ENCODE peak calls at places on chromosomes 6 and 20, in nine cellular contexts. P, W, R, G, A, Q, U, T and L are unnamed samples. For H3K27me3, the result is how much of the 10 kb centered on the place peaks cover.

GRCh38 chr20:60200305-60200918 is 242.2 kb downstream of the CDH26 start:
- DNase-seq in U (no peak), Q (no peak), W (no peak), P (no peak), T (no peak), G (no peak), R (no peak), A (no peak), L (no peak)

GRCh38 chr20:37405351-37405897 is 59.5 kb downstream of the SRC start:
- DNase-seq in R (no peak), Q (no peak), U (no peak), T (no peak), A (no peak), P (no peak), G (no peak), W (no peak), L (no peak)

GRCh38 chr6:81767163-81768000 is 14.9 kb upstream of the TENT5A start:
- DNase-seq in P (no peak), Q (no peak), R (no peak), A (no peak), W (no peak), G (peak), T (peak), U (no peak), L (no peak)

GRCh38 chr20:32672982-32673727 is 586 bp downstream of the C20orf203 start:
- DNase-seq in W (no peak), P (no peak), R (no peak), T (no peak), Q (no peak), G (no peak), A (peak), U (no peak), L (peak)

GRCh38 chr6:29887819-29888581 is 54.3 kb upstream of the HLA-A start:
- DNase-seq in U (peak), Q (peak), G (peak), W (no peak), P (peak), T (no peak), A (no peak), R (peak), L (peak)

GRCh38 chr6:42009844-42010184 is 40.5 kb upstream of the TAF8 start:
- DNase-seq in W (no peak), U (no peak), R (no peak), P (no peak), Q (no peak), T (no peak), A (no peak), G (no peak), L (no peak)

GRCh38 chr20:22866757-22867425 is 168.2 kb upstream of the SSTR4 start:
- DNase-seq in R (no peak), W (no peak), U (no peak), T (no peak), P (no peak), G (no peak), A (no peak), Q (no peak), L (no peak)

GRCh38 chr6:12298995-12299394 is 8.8 kb downstream of the EDN1 start:
- DNase-seq in W (no peak), R (no peak), T (no peak), G (no peak), U (no peak), P (no peak), A (no peak), Q (no peak), L (no peak)

GRCh38 chr6:91506509-91506908 is 919.6 kb upstream of the MAP3K7 start:
- DNase-seq in G (no peak), T (peak), Q (no peak), U (no peak), R (no peak), P (no peak), W (no peak), A (no peak), L (no peak)

GRCh38 chr6:20906938-20907337 is 372.7 kb downstream of the CDKAL1 start:
- DNase-seq in T (no peak), W (peak), G (peak), R (no peak), A (no peak), U (no peak), P (no peak), Q (no peak), L (no peak)

GRCh38 chr20:32972181-32973076 is 31.8 kb downstream of the SUN5 start:
- DNase-seq in R (no peak), Q (no peak), W (no peak), T (no peak), G (no peak), A (peak), U (no peak), P (no peak), L (peak)

GRCh38 chr20:14449323-14449722 is 111.9 kb upstream of the FLRT3 start:
- DNase-seq in A (no peak), T (no peak), P (no peak), R (no peak), W (no peak), G (peak), U (no peak), Q (no peak), L (no peak)

GRCh38 chr6:170210651-170211403 is 80.1 kb downstream of the DLL1 start:
- DNase-seq in P (no peak), Q (no peak), R (peak), G (no peak), A (no peak), W (no peak), U (no peak), T (no peak), L (no peak)

GRCh38 chr20:22921595-22922421 is 113.3 kb upstream of the SSTR4 start:
- DNase-seq in T (no peak), A (no peak), R (no peak), U (no peak), W (no peak), G (peak), P (no peak), Q (no peak), L (no peak)

GRCh38 chr6:18328549-18328922 is 58.6 kb upstream of the RNF144B start:
- DNase-seq in W (no peak), P (no peak), A (no peak), T (no peak), U (no peak), G (no peak), R (no peak), Q (no peak), L (no peak)

GRCh38 chr6:25413506-25413905 is 134.3 kb downstream of the CARMIL1 start:
- DNase-seq in T (no peak), U (no peak), G (no peak), R (no peak), P (no peak), Q (no peak), W (no peak), A (no peak), L (no peak)

GRCh38 chr6:90495216-90495817 is 91.6 kb downstream of the MAP3K7 start:
- DNase-seq in R (no peak), G (no peak), T (no peak), P (no peak), Q (no peak), U (no peak), A (no peak), W (no peak), L (no peak)

GRCh38 chr6:17831135-17831534 is 124.4 kb upstream of the NUP153 start:
- DNase-seq in R (no peak), W (no peak), U (no peak), A (no peak), P (no peak), Q (no peak), G (peak), T (no peak), L (no peak)

GRCh38 chr6:10977231-10977968 is 66.7 kb downstream of the ELOVL2 start:
- DNase-seq in U (no peak), A (no peak), P (no peak), Q (no peak), W (no peak), T (no peak), R (no peak), G (no peak), L (no peak)

GRCh38 chr6:134373282-134373922 is 55.5 kb upstream of the SGK1 start:
- DNase-seq in U (no peak), W (peak), R (peak), A (peak), T (no peak), G (peak), P (no peak), Q (peak), L (peak)

GRCh38 chr6:101402618-101403002 is 9.1 kb downstream of the GRIK2 start:
- DNase-seq in T (no peak), A (no peak), U (no peak), W (no peak), P (no peak), Q (no peak), R (no peak), G (no peak), L (no peak)

GRCh38 chr6:36642913-36643817 is 35.3 kb upstream of the CDKN1A start:
- DNase-seq in G (peak), R (peak), P (peak), U (peak), T (peak), W (peak), Q (peak), A (no peak), L (no peak)

GRCh38 chr6:13194852-13195251 is 133.5 kb downstream of the TBC1D7 start:
- DNase-seq in R (peak), W (peak), Q (peak), P (no peak), G (peak), A (peak), T (peak), U (peak), L (peak)

GRCh38 chr6:47097092-47097945 is 55.2 kb upstream of the ADGRF1 start:
- DNase-seq in Q (peak), W (peak), R (peak), T (peak), U (peak), G (peak), P (no peak), A (peak), L (peak)

GRCh38 chr6:47352966-47353365 is 43.3 kb upstream of the TNFRSF21 start:
- DNase-seq in R (no peak), W (no peak), T (no peak), G (no peak), A (no peak), Q (no peak), U (no peak), P (no peak), L (no peak)

GRCh38 chr6:105620878-105621277 is 218.0 kb upstream of the PREP start:
- DNase-seq in R (no peak), Q (no peak), G (peak), U (no peak), P (no peak), T (no peak), A (no peak), W (no peak), L (no peak)

GRCh38 chr6:141088171-141088570 is 1044.6 kb upstream of the GJE1 start:
- DNase-seq in P (no peak), Q (no peak), R (no peak), G (no peak), A (no peak), T (no peak), U (no peak), W (no peak), L (no peak)

GRCh38 chr6:13924146-13924948 is 405 bp upstream of the RNF182 start:
- DNase-seq in Q (peak), W (no peak), T (no peak), U (no peak), R (peak), P (no peak), G (peak), A (peak), L (peak)

GRCh38 chr20:4352348-4352747 is 337.0 kb upstream of the RNF24 start:
- DNase-seq in U (no peak), R (no peak), Q (no peak), P (no peak), T (no peak), G (no peak), A (no peak), W (no peak), L (no peak)

GRCh38 chr6:27474172-27474465 is 1.2 kb upstream of the ZNF184 start:
- DNase-seq in T (no peak), P (no peak), Q (peak), A (no peak), U (no peak), G (no peak), W (no peak), R (no peak), L (no peak)

GRCh38 chr6:27470023-27470422 is 2.9 kb downstream of the ZNF184 start:
- DNase-seq in P (no peak), W (no peak), Q (no peak), R (no peak), G (no peak), A (no peak), T (no peak), U (no peak), L (no peak)

GRCh38 chr6:27472617-27473400 is at the start of gene ZNF184:
- DNase-seq in G (peak), R (peak), P (peak), T (peak), Q (peak), U (peak), A (peak), W (peak), L (peak)

GRCh38 chr6:27471365-27472115 is 1.4 kb downstream of the ZNF184 start:
- DNase-seq in U (no peak), G (no peak), P (no peak), A (no peak), R (no peak), T (no peak), Q (no peak), W (no peak), L (no peak)

DNA sequence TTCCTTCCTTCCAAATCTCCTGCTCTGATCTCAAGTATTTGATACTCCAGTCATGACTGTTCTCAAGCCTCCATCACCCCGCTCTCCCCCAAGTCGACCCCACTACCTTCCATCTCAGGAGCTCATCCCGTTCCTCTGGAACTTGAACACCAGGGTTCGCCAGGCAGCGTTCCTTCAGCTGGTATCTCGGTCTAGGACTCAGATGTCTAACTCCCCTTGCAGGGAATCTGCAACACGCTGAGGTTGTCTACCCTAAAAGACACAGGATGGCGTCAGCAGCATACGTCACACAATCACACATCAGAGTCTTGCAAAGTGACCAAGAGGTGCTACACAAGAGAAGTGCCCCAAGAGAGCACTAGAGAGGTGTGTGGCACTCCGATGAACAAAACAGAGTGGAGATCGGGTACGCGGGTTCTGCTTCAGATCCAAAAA is 706 bp downstream of the ZNF184 start:
- DNase-seq in Q (peak), W (peak), G (peak), U (peak), P (no peak), T (peak), R (peak), A (peak), L (no peak)
- TF ChIP-seq CTCF in Q (no peak), W (no peak), G (no peak), U (no peak), P (no peak), T (no peak), R (no peak), A (no peak), L (no peak)

GRCh38 chr20:57037689-57038088 is 228.8 kb downstream of the BMP7 start:
- DNase-seq in T (no peak), R (no peak), G (no peak), W (no peak), U (no peak), A (no peak), P (no peak), Q (no peak), L (no peak)
- H3K4me3 ChIP-seq in T (no peak), R (no peak), G (no peak), W (no peak), U (no peak), A (no peak), P (no peak), Q (no peak), L (no peak)

DNA sequence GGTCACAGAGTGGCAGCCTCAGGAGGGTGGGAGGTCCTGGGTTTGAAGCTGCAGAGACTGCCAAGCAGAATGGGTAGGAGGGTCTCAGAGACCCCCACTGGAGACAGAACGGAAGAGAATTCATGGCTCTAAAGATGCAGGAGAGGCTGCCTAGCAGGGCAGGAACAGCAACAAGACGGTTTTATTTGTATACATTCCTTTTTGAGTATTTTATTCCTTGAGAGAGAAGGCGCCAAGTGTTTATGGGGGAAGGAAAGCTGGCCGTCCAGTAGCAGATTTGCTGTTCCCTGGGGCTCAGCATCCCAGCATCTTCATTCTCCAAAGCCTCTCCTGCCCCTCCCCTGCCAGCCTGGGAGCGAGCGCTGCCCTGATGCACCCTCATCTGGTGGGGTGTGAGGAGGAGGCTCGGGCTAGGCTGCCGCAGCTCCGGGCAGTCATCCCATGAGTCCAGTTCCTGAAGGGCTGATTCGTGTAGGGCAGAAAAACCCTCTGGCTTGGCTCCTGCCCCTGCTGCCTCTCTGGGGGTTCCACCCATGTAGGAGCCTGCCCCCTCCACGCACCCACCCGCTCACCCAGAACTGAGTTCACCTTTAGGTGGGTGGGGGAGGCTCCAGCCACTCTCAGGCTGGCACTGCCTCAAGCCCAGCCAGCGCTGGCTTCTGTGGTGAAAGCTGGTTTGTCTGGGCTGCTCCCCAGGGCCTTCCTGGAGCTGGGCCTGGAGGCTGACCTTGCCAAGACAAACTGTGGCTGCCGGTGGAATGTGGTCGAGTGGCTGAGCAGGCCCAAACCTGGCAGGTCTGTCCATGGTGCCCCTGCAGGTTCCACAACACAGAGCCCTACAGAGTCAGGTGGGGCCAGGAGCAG is 32.4 kb downstream of the CPXM1 start:
- DNase-seq in W (no peak), P (no peak), Q (no peak), R (peak), A (no peak), G (peak), T (no peak), U (peak), L (no peak)
- H3K27me3 ChIP-seq in W (under half), P (half or more), Q (under half), R (under half), A (under half), G (under half), T (half or more), U (under half), L (under half)

DNA sequence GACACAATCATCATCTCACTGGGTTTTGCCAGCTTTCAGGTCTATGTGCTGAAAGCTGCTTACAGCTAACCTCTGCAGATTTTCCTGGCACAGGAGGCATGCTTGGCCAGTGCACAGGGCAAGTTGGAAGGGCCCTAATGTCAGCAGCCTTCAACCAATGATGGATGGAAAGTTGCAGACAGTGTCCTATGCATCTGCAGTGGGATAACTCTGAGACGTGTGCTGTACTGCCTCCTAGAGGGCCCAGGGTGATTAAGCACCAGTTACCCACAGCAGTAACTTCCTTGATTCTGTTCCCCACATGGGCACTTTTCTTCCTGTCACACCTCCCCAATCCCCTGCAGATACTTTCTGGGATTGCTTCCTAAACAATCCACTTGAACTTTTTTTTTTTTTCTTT is 38.6 kb downstream of the OVOL2 start:
- DNase-seq in Q (no peak), P (no peak), A (peak), T (peak), G (peak), U (no peak), W (no peak), R (no peak), L (no peak)
- TF ChIP-seq CTCF in Q (peak), P (no peak), A (peak), T (peak), G (peak), U (peak), W (peak), R (no peak), L (peak)

DNA sequence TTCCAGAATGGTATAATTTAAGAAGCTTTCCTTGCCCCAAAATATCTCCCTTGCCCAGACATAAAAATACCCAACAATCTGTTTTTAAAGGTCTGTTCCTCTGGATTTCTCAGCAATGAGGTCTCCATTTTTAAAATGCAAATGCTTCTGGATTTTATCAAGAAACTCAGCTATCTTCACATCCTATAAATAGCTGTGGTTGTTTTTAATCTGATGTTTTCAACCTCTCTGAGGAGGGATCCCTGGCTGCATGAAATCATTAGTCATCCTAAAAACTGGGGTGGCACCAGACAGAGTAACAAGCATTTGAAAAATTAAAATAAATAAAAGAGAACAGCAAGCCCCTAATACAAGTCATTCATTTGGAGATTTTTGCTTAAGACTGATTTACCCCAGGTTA is 168.5 kb upstream of the ID4 start:
- DNase-seq in Q (no peak), A (no peak), G (no peak), R (no peak), W (no peak), P (no peak), T (no peak), U (no peak), L (no peak)
- H3K4me3 ChIP-seq in Q (no peak), A (no peak), G (no peak), R (no peak), W (no peak), P (no peak), T (no peak), U (no peak), L (no peak)

DNA sequence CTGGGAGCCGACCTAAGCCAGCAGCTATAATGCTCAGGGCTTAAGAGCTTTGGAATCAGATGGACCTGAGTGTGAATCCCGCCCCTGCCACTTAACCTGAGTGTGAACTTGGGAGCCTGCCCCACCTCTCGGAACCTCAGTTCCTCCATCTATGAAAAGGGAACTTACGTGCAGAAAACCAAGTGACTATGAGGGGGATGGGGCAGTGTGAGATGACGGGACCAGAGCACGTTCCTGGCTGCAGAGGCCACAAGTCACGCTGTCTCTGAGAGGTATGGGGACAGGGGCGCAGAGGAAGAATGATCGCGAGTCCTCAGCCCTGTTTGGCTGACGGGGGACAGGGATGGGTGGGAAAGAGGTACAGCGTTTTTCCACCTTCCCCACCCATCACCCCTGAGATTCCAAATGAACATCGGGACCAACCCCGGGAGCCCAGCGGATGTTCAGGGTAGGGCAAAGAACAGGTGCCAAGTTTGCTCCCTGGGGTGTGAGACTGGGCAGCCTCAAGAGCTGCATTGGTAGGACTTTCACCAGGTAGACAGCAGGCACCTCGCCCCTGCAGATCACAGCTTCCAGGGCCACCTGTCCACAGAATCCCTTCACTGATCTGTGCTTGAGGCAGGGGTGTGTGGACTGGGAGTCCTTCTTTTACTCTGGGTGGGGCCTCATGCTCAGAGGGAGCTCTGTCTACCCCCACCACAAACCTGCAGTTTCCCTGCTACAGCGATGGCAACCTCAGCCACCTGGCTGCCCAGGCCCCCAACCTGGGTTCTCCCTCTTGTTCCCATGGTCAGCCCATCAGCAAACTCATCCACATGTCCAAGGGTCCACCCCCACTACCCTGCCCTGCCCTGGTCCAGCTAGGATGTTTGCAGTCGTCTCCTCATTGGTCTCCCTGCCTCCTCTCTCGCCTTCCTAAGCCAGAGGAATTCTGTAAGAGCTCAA is 85.8 kb downstream of the CEBPB start:
- DNase-seq in T (no peak), Q (no peak), A (no peak), U (peak), G (no peak), R (peak), P (no peak), W (no peak), L (no peak)
- H3K27me3 ChIP-seq in T (under half), Q (under half), A (half or more), U (under half), G (under half), R (under half), P (under half), W (under half), L (under half)